ENCODE peak calls at places on chromosomes 7 and 10, in seven cellular contexts. One of them, this sample, is unnamed.

GRCh38 chr7:49855281-49855980 is 82.0 kb downstream of the VWC2 start:
- DNase-seq in SK-N-DZ: no peak
- DNase-seq in lower lobe of right lung: no peak
- DNase-seq in A549: no peak
- DNase-seq in fibroblast of mammary gland: no peak
- DNase-seq in T-helper 17 cell: no peak
- DNase-seq in COR-L47: no peak
- DNase-seq in this sample: no peak

GRCh38 chr7:129118182-129118581 is 26.3 kb upstream of the TSPAN33 start:
- DNase-seq in SK-N-DZ: no peak
- DNase-seq in fibroblast of mammary gland: no peak
- DNase-seq in A549: no peak
- DNase-seq in T-helper 17 cell: no peak
- DNase-seq in lower lobe of right lung: no peak
- DNase-seq in COR-L47: no peak
- DNase-seq in this sample: no peak

GRCh38 chr7:21542891-21543527 is at the start of gene DNAH11:
- DNase-seq in A549: peak
- DNase-seq in COR-L47: peak
- DNase-seq in SK-N-DZ: peak
- DNase-seq in fibroblast of mammary gland: peak
- DNase-seq in lower lobe of right lung: peak
- DNase-seq in T-helper 17 cell: no peak
- DNase-seq in this sample: no peak

GRCh38 chr7:45155357-45155900 is 2.2 kb upstream of the RAMP3 start:
- DNase-seq in fibroblast of mammary gland: no peak
- DNase-seq in lower lobe of right lung: no peak
- DNase-seq in COR-L47: no peak
- DNase-seq in A549: no peak
- DNase-seq in T-helper 17 cell: no peak
- DNase-seq in SK-N-DZ: no peak
- DNase-seq in this sample: no peak

GRCh38 chr7:28956608-28957063 is 1.5 kb downstream of the TRIL start:
- DNase-seq in COR-L47: peak
- DNase-seq in T-helper 17 cell: no peak
- DNase-seq in SK-N-DZ: peak
- DNase-seq in lower lobe of right lung: peak
- DNase-seq in A549: peak
- DNase-seq in fibroblast of mammary gland: peak
- DNase-seq in this sample: peak

GRCh38 chr7:57328457-57328856 is 121.5 kb upstream of the ZNF716 start:
- DNase-seq in T-helper 17 cell: no peak
- DNase-seq in SK-N-DZ: no peak
- DNase-seq in fibroblast of mammary gland: no peak
- DNase-seq in lower lobe of right lung: no peak
- DNase-seq in COR-L47: no peak
- DNase-seq in A549: no peak
- DNase-seq in this sample: no peak

GRCh38 chr7:50792342-50793114 is 9.8 kb upstream of the GRB10 start:
- DNase-seq in lower lobe of right lung: peak
- DNase-seq in A549: peak
- DNase-seq in T-helper 17 cell: no peak
- DNase-seq in COR-L47: peak
- DNase-seq in SK-N-DZ: no peak
- DNase-seq in fibroblast of mammary gland: peak
- DNase-seq in this sample: no peak

GRCh38 chr10:49115015-49115795 is at the start of gene VSTM4:
- DNase-seq in SK-N-DZ: peak
- DNase-seq in fibroblast of mammary gland: peak
- DNase-seq in A549: no peak
- DNase-seq in T-helper 17 cell: no peak
- DNase-seq in lower lobe of right lung: no peak
- DNase-seq in COR-L47: no peak
- DNase-seq in this sample: no peak

GRCh38 chr7:2882111-2882510 is 38.0 kb upstream of the GNA12 start:
- DNase-seq in SK-N-DZ: no peak
- DNase-seq in A549: no peak
- DNase-seq in COR-L47: peak
- DNase-seq in T-helper 17 cell: no peak
- DNase-seq in fibroblast of mammary gland: no peak
- DNase-seq in lower lobe of right lung: no peak
- DNase-seq in this sample: no peak

GRCh38 chr7:124758327-124758726 is 7.3 kb downstream of the GPR37 start:
- DNase-seq in COR-L47: no peak
- DNase-seq in lower lobe of right lung: no peak
- DNase-seq in fibroblast of mammary gland: no peak
- DNase-seq in SK-N-DZ: no peak
- DNase-seq in A549: no peak
- DNase-seq in T-helper 17 cell: no peak
- DNase-seq in this sample: no peak

GRCh38 chr7:106999023-106999422 is 45.5 kb upstream of the PRKAR2B start:
- DNase-seq in SK-N-DZ: no peak
- DNase-seq in fibroblast of mammary gland: peak
- DNase-seq in T-helper 17 cell: no peak
- DNase-seq in COR-L47: no peak
- DNase-seq in A549: no peak
- DNase-seq in lower lobe of right lung: no peak
- DNase-seq in this sample: no peak

This sample was measured in RWPE2.